ENCODE peak calls at places on chromosome 16, in seven cellular contexts. J is stomach, M is astrocyte of the cerebellum, T is cardiac fibroblast, S is left lung, L is SK-N-SH, R is CD14-positive monocyte. Q is an unnamed sample.

GRCh38 chr16:65315004-65315398 is 193.1 kb upstream of the CDH11 start:
- DNase-seq in L (no peak), M (peak), T (peak), S (no peak), J (no peak), R (no peak), Q (no peak)

GRCh38 chr16:49513040-49513439 is 139.4 kb downstream of the C16orf78 start:
- DNase-seq in M (no peak), J (no peak), L (peak), S (no peak), R (no peak), T (peak), Q (no peak)

GRCh38 chr16:70588565-70588964 is 57.8 kb upstream of the IL34 start:
- DNase-seq in T (peak), R (no peak), L (no peak), M (no peak), J (no peak), S (no peak), Q (no peak)

GRCh38 chr16:23504453-23505179 is 5.7 kb downstream of the GGA2 start:
- DNase-seq in J (peak), R (peak), L (peak), S (peak), T (peak), M (peak), Q (peak)

GRCh38 chr16:4111748-4112696 is 4.2 kb downstream of the ADCY9 start:
- DNase-seq in R (no peak), L (no peak), T (peak), S (no peak), J (no peak), M (no peak), Q (no peak)

GRCh38 chr16:58515871-58516767 is 802 bp downstream of the SETD6 start:
- DNase-seq in S (peak), L (no peak), J (peak), M (no peak), T (peak), R (no peak), Q (peak)

GRCh38 chr16:75486014-75486404 is 9.2 kb downstream of the CHST6 start:
- DNase-seq in M (no peak), J (no peak), S (no peak), L (no peak), T (no peak), R (no peak), Q (peak)

GRCh38 chr16:82658796-82659195 is 32.0 kb downstream of the CDH13 start:
- DNase-seq in T (no peak), L (no peak), J (no peak), S (no peak), M (no peak), R (no peak), Q (no peak)

GRCh38 chr16:2968368-2968737 is 795 bp upstream of the PAQR4 start:
- DNase-seq in R (no peak), M (no peak), L (no peak), T (no peak), S (no peak), J (no peak), Q (peak)

GRCh38 chr16:28863929-28864886 is 565 bp downstream of the SH2B1 start:
- DNase-seq in L (peak), J (no peak), M (peak), R (no peak), T (peak), S (no peak), Q (no peak)

GRCh38 chr16:89786474-89787364 is 29.7 kb downstream of the FANCA start:
- DNase-seq in M (no peak), J (no peak), L (peak), S (no peak), R (no peak), T (no peak), Q (no peak)

GRCh38 chr16:66205287-66206167 is 161.0 kb upstream of the CDH5 start:
- DNase-seq in T (peak), R (no peak), S (no peak), M (no peak), L (no peak), J (no peak), Q (no peak)

GRCh38 chr16:46648656-46649055 is 27.5 kb upstream of the SHCBP1 start:
- DNase-seq in S (no peak), R (no peak), T (no peak), J (no peak), L (no peak), M (no peak), Q (no peak)

GRCh38 chr16:8951447-8952280 is 12.0 kb downstream of the USP7 start:
- DNase-seq in T (no peak), J (no peak), S (no peak), L (no peak), R (no peak), M (no peak), Q (no peak)

GRCh38 chr16:24208710-24209109 is 47.4 kb upstream of the CACNG3 start:
- DNase-seq in M (no peak), J (no peak), S (no peak), R (no peak), T (no peak), L (peak), Q (no peak)

GRCh38 chr16:83704656-83705055 is 103.1 kb upstream of the HSBP1 start:
- DNase-seq in J (no peak), T (no peak), M (no peak), S (no peak), L (no peak), R (no peak), Q (no peak)

GRCh38 chr16:50482271-50482670 is 65.9 kb upstream of the NKD1 start:
- DNase-seq in M (no peak), S (no peak), L (no peak), J (no peak), T (no peak), R (no peak), Q (no peak)

GRCh38 chr16:49856741-49857330 is 924 bp upstream of the ZNF423 start:
- DNase-seq in S (peak), R (no peak), J (peak), T (peak), L (peak), M (peak), Q (peak)

GRCh38 chr16:77043076-77043475 is 147.9 kb upstream of the MON1B start:
- DNase-seq in J (no peak), S (no peak), L (peak), T (peak), R (no peak), M (no peak), Q (no peak)

GRCh38 chr16:578870-579405 is 9.2 kb downstream of the PIGQ start:
- DNase-seq in L (peak), S (peak), R (peak), M (no peak), J (peak), T (peak), Q (peak)

GRCh38 chr16:58399718-58400633 is 7.7 kb downstream of the GINS3 start:
- DNase-seq in M (no peak), S (no peak), L (no peak), J (no peak), R (no peak), T (no peak), Q (no peak)

DNA sequence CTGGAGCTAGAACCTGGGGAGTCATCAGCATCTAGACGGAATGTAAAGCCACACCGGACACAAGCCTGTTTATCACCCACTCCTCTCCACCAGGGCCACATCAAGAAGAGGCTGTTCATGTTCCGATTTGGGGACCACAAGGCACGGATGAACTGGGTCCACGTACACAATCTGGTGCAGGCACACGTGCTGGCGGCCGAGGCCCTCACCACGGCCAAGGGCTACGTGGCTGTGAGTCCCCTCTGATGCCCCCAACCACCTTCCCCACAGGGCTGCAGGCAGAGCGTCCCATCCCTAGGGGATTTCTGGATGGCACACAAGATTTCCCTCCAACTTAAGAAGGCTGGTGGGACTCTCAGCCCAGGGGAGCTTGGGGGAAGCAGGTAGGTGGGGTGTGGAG is 19.1 kb downstream of the SDR42E2 start:
- DNase-seq in L (no peak), M (no peak), S (no peak), T (no peak), R (no peak), J (no peak), Q (no peak)
- TF ChIP-seq CTCF in L (no peak), M (no peak), S (no peak), T (no peak), R (no peak), J (no peak), Q (no peak)

DNA sequence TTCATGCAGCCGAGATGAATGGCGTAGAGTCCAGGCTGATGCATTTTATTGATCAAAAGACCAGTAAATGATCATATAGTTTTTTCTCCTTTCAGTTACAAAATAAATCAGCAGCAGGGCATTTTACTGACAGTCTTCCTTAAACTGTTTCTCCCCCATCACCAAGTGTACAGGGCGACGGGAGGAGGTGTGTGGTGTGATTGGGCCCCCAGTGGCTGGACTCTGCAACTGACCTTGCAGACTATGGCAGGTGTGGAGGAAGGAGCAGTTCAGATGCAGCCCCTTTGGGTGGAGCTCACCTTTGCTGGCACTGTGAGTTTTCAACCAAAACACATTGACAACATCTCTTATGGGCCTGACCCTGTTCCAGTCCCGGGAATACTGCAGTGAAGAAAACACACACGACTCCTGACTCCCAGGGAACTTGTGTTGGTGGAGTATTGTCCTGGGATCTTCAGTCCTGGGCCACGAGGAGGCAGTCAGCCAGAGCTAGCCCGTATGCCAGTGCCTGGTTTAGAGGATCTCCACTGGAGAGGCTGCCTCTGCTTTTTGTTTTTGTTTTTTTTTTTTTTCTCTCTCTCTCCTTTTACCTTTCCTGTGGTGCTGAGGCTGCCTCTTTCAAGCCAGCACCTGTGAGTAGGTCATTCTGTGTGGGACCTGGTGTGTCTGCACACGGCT is 29.8 kb downstream of the KIAA0513 start:
- DNase-seq in R (no peak), J (peak), S (peak), T (no peak), M (no peak), L (no peak), Q (no peak)
- TF ChIP-seq CTCF in R (no peak), J (peak), S (no peak), T (peak), M (peak), L (peak), Q (peak)

DNA sequence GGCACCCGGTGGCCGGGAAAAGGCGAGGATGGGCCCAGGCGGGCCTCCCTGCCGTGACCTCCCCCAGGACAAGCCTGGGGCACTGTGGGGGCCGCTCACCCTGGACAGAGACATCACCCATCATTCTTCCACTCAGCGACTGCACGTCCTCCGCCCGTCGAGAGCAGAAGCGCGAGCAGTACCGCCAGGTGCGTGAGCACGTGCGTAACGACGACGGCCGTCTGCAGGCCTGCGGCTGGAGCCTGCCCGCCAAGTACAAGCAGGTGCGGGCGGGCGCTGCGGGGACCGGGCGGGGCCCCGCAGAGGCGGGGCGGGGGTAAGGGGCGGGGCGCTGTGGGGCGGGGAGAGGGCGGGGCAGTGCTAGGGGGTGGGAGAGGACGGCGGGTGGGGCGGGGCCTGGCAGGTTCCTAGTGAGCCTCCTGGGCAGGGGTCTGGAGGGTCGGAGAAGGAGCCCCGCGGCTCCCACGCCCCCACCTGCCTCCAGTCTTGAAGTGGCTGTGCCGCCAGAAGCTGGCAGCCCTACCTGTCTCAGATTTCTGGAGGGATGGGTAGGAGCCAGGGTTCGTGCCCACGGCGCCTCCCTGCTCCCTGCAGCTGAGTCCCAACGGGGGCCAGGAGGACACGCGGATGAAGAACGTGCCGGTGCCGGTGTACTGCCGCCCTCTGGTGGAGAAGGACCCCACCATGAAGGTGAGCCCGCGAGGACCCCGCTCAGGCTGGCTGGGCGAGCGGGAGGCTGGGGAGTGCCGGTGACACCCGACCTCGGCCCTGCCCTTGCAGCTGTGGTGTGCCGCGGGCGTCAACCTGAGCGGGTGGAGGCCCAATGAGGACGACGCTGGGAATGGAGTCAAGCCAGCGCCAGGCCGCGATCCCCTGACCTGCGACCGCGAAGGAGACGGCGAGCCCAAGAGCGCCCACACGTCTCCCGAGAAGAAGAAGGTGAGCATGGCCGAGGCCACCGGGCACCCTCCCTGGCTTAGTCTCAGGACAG is 7.5 kb downstream of the NME3 start:
- DNase-seq in L (peak), M (no peak), R (no peak), S (no peak), J (no peak), T (peak), Q (no peak)
- TF ChIP-seq CTCF in L (peak), M (peak), R (no peak), S (no peak), J (no peak), T (peak), Q (no peak)

GRCh38 chr16:67613808-67614207 is 31.1 kb upstream of the CARMIL2 start:
- DNase-seq in J (no peak), M (no peak), R (no peak), T (no peak), L (no peak), S (no peak), Q (no peak)
- TF ChIP-seq CTCF in J (no peak), M (no peak), R (no peak), T (no peak), L (peak), S (no peak), Q (no peak)

GRCh38 chr16:81551141-81551808 is 106.7 kb downstream of the CMIP start:
- DNase-seq in S (no peak), T (peak), J (no peak), R (peak), L (peak), M (no peak), Q (peak)

GRCh38 chr16:81553814-81554675 is 109.4 kb downstream of the CMIP start:
- DNase-seq in J (peak), R (no peak), T (no peak), S (no peak), M (no peak), L (no peak), Q (no peak)

GRCh38 chr16:81551821-81552304 is 107.3 kb downstream of the CMIP start:
- DNase-seq in L (peak), R (no peak), M (no peak), T (peak), J (no peak), S (no peak), Q (no peak)

GRCh38 chr16:81553080-81553813 is 108.6 kb downstream of the CMIP start:
- DNase-seq in T (no peak), J (peak), R (no peak), S (no peak), M (no peak), L (peak), Q (no peak)

GRCh38 chr16:81552743-81553079 is 108.1 kb downstream of the CMIP start:
- DNase-seq in S (no peak), J (no peak), T (no peak), R (no peak), L (no peak), M (no peak), Q (no peak)
- TF ChIP-seq CTCF in S (no peak), J (no peak), T (no peak), R (no peak), L (no peak), M (no peak), Q (no peak)

DNA sequence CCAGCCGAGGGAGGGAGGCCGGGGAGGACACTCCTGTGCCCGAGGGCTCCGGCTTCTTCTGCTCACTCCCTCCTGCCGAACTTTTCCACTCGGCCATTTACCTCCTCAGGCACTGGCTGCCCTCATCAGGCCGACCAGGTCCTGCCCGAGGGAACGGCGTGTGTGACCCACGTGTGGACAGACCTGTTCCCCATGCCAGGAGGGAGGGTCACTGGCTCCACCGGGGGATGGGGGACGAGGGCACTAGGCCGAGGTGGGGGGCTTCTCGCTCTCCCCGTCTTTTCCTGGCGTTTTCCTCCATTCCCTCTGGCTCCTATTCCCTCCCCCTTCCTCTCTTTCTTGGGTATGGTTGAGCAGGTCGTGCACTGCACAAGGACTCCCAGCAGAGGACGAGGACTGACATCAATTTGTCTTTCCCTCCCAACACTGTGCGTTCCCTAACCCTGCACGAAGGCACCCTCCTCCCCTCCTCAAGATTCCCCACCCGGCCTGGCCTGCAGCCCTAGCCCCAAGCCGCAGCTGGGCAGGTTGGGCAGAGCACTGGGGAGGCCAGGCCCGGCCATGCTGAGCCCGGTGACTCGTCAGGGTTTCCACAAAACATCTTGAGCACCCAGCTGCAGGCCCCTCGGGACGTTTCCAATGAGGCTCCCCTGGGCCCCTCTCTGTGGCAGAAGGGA is 3.2 kb upstream of the IL17C start:
- DNase-seq in J (no peak), T (no peak), R (no peak), S (no peak), L (no peak), M (no peak), Q (no peak)
- TF ChIP-seq CTCF in J (no peak), T (no peak), R (no peak), S (no peak), L (no peak), M (no peak), Q (no peak)

GRCh38 chr16:56600398-56600999 is 7.9 kb upstream of the MT2A start:
- DNase-seq in L (peak), M (no peak), T (peak), R (no peak), J (peak), S (no peak), Q (peak)
- TF ChIP-seq CTCF in L (peak), M (peak), T (peak), R (peak), J (peak), S (peak), Q (peak)

DNA sequence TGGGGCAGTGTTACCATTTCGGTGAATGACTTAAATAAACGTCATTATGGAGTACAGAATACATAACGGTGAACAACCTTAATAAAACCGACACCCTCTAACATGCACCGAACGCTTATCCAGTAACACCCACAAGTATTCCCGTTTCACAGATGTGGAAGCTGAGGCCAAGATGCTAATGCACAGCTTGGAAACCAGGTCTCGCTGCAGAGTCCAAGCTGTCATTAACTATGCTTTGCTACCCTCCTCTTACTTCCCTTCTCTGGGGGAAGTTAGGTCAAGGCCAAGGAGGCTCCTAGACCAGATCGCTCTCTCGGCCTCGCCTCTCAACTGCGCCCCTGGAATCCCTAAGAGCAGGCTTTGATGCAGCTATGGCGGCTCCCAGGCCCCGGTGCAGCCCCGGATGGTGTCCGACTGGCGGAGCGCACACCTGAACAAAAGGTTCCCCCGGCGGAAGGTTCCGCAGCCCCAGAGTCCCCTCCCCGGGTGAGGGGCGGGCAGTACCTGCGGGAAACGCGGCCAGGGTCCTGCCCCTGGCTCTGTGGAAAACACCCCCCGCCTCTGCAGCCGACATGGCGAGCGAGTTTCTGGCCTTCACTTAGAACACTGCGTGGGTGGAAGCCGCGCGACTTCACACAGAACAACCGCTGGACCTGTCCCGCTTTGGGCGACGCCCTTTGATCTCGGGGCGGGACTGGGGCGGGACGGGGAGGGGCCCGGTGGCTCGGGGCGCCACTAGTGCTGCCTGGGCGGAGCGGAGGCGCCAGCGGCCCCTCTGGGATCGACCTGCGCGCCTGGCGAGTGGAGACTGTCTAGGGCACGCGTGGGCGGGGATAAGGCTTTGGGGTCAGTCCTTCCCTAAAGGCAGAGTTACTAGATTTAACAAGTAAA is at the start of gene CPPED1:
- DNase-seq in R (peak), S (peak), J (peak), T (peak), M (peak), L (peak), Q (peak)
- TF ChIP-seq CTCF in R (no peak), S (no peak), J (no peak), T (no peak), M (no peak), L (no peak), Q (no peak)

Q was measured in GM20000.